ENCODE peak calls at places on chromosomes 1 and 21, in eight cellular contexts. F, K, O, I, N, P, D and G are unnamed samples.

GRCh38 chr21:14751011-14751410 is 204.9 kb upstream of the SAMSN1 start:
- DNase-seq in K (no peak), O (no peak), P (no peak), F (no peak), D (no peak), N (no peak), I (no peak), G (no peak)

GRCh38 chr1:156492591-156493080 is 7.9 kb downstream of the MEF2D start:
- DNase-seq in K (no peak), P (no peak), D (no peak), N (no peak), O (peak), I (no peak), F (no peak), G (peak)

GRCh38 chr1:65958561-65959350 is 166.1 kb downstream of the PDE4B start:
- DNase-seq in O (peak), N (no peak), D (no peak), P (peak), I (peak), F (peak), K (peak), G (peak)

GRCh38 chr1:203516906-203517305 is 23.0 kb downstream of the OPTC start:
- DNase-seq in K (no peak), O (no peak), F (no peak), D (no peak), N (no peak), P (no peak), I (no peak), G (no peak)

GRCh38 chr1:187078916-187079315 is 250.2 kb downstream of the PLA2G4A start:
- DNase-seq in K (no peak), N (no peak), F (no peak), O (no peak), P (no peak), I (no peak), D (no peak), G (no peak)

GRCh38 chr1:18932387-18932786 is 24.1 kb downstream of the IFFO2 start:
- DNase-seq in D (no peak), O (no peak), P (no peak), I (no peak), K (no peak), N (no peak), F (peak), G (no peak)

GRCh38 chr21:43925096-43925481 is 60.1 kb downstream of the AGPAT3 start:
- DNase-seq in D (no peak), F (no peak), K (no peak), I (no peak), N (no peak), O (no peak), P (no peak), G (no peak)

GRCh38 chr1:10824821-10825540 is 28.5 kb upstream of the CASZ1 start:
- DNase-seq in N (no peak), O (no peak), P (peak), I (peak), K (no peak), F (peak), D (no peak), G (no peak)

GRCh38 chr1:183610053-183610452 is 19.8 kb upstream of the NCF2 start:
- DNase-seq in D (no peak), N (no peak), I (no peak), O (no peak), K (no peak), F (no peak), P (peak), G (no peak)

GRCh38 chr1:231053493-231054162 is 13.6 kb upstream of the FAM89A start:
- DNase-seq in I (peak), N (peak), P (peak), D (peak), K (no peak), O (peak), F (no peak), G (no peak)

GRCh38 chr1:97277891-97278662 is 556.5 kb downstream of the PTBP2 start:
- DNase-seq in F (peak), D (no peak), K (no peak), P (peak), I (no peak), N (no peak), O (no peak), G (no peak)

GRCh38 chr1:167209044-167209443 is 11.6 kb upstream of the POU2F1 start:
- DNase-seq in O (no peak), D (no peak), K (no peak), N (no peak), I (no peak), F (no peak), P (no peak), G (no peak)

GRCh38 chr1:167210966-167211674 is 9.6 kb upstream of the POU2F1 start:
- DNase-seq in I (peak), O (peak), F (no peak), D (no peak), K (no peak), P (no peak), N (no peak), G (no peak)

GRCh38 chr1:167207940-167208623 is 12.6 kb upstream of the POU2F1 start:
- DNase-seq in K (no peak), I (no peak), F (no peak), N (no peak), D (no peak), P (no peak), O (no peak), G (no peak)

GRCh38 chr1:167206166-167206835 is 14.4 kb upstream of the POU2F1 start:
- DNase-seq in N (no peak), P (no peak), I (no peak), F (no peak), D (no peak), O (no peak), K (no peak), G (no peak)

DNA sequence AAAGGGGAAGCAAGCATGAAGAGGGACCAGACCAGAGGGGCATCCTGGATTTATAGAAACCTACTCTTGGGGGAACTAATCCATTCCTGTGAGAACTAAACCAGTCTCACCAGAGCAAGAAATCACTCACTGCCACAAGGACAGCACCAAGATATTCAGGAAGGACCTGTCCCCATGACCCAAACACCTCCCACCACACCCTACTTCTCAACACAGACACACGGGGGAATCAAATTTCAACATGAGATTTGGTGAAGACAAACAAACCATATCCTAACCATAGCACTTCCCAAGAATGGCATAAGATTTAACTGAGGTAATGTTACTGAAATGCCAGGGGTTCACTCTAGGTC is 12.1 kb upstream of the POU2F1 start:
- DNase-seq in I (no peak), N (no peak), D (no peak), K (no peak), P (no peak), F (no peak), O (peak), G (no peak)
- TF ChIP-seq CTCF in I (no peak), N (no peak), D (no peak), K (no peak), P (no peak), F (no peak), O (no peak), G (no peak)

GRCh38 chr1:48000883-48001282 is 3.7 kb upstream of the TRABD2B start:
- DNase-seq in O (no peak), I (no peak), P (no peak), N (no peak), K (no peak), D (no peak), F (no peak), G (no peak)
- TF ChIP-seq CTCF in O (no peak), I (no peak), P (no peak), N (no peak), K (no peak), D (no peak), F (no peak), G (no peak)

GRCh38 chr1:236608930-236609726 is 4.8 kb upstream of the HEATR1 start:
- DNase-seq in P (peak), O (peak), I (no peak), D (peak), K (no peak), F (peak), N (peak), G (peak)
- TF ChIP-seq CTCF in P (peak), O (peak), I (peak), D (peak), K (peak), F (peak), N (peak), G (peak)

GRCh38 chr1:27124405-27124804 is 30.5 kb downstream of the SLC9A1 start:
- DNase-seq in N (no peak), K (no peak), O (no peak), F (no peak), I (no peak), P (no peak), D (no peak), G (no peak)

GRCh38 chr1:27130798-27131197 is 24.1 kb downstream of the SLC9A1 start:
- DNase-seq in F (no peak), D (no peak), I (no peak), N (no peak), K (no peak), P (no peak), O (no peak), G (no peak)

GRCh38 chr1:27122652-27123051 is 32.3 kb downstream of the SLC9A1 start:
- DNase-seq in K (no peak), P (peak), I (peak), D (no peak), N (no peak), F (peak), O (no peak), G (no peak)

GRCh38 chr1:27129225-27129624 is 25.7 kb downstream of the SLC9A1 start:
- DNase-seq in D (no peak), O (no peak), I (no peak), F (no peak), K (no peak), P (no peak), N (no peak), G (no peak)

GRCh38 chr1:27127419-27127818 is 27.5 kb downstream of the SLC9A1 start:
- DNase-seq in I (no peak), N (no peak), D (no peak), P (no peak), K (no peak), F (no peak), O (no peak), G (no peak)
- TF ChIP-seq CTCF in I (no peak), N (no peak), D (no peak), P (no peak), K (no peak), F (no peak), O (no peak), G (no peak)

DNA sequence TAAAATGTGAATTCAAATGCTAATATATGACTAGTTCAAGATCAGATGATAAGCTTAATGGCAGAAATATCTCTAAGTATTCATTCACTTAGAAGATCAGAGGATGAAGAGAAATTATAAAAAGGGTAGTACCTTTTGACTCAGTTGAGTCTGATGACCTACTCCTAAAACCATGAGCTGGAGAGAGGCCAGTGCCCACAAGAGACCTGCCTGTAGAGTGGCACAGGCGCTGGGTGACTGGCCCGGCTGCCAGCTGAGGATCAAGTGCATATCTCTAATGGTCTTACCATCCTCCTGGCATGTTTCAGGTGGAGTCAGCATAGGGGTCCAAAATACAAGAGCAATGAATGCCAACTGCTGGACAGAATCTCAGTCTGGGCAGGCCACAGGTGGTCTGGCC is 14.1 kb downstream of the DDAH1 start:
- DNase-seq in K (no peak), N (no peak), P (no peak), O (no peak), I (no peak), D (no peak), F (no peak), G (no peak)
- TF ChIP-seq CTCF in K (no peak), N (no peak), P (no peak), O (no peak), I (no peak), D (no peak), F (no peak), G (no peak)

DNA sequence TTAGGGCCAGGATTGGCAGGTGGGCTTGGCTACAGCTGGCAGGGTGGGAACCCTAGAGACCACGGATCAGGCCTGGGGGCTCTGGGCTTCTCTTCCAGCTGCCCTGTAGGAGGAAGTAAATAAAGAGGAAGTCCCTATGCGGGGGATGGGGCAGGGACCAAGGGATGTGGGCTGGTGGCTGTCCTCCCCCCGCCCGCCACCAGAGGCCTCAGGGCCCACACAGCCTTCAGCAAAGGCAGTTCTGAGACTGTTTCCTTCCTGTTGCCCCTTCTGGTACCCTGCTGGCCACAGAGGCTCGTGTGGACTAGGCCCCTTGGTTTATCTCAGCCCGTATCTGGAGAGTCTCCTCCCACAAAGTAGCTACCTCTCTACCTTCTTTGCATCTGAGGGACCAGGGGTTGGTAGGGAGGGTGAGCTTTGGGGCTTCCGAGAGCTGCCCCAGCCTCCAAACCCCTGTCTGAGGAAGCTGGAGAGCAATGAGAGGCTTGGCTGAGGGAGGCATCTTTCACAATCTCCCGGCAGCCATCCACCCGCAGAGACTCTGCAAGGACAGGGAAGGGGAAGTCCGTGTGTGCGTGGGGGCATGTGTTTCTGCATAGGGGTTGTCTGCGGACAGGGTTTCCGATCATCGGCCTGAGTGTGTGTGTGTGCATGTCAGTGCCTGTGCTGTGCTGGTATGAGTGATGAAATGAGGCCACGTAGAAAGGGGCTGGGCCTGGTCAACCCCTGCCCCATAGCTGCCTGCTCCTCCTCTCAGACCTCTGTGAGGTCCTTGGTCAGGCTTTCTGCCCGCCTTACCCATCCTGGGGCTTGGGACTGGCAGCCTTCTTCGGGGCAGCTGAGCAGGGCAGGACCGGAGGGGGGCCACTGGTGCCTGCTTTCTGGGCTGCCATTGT is 12.5 kb downstream of the RPS6KA1 start:
- DNase-seq in I (peak), O (peak), K (peak), N (peak), D (peak), F (peak), P (peak), G (peak)
- TF ChIP-seq CTCF in I (no peak), O (peak), K (peak), N (no peak), D (no peak), F (no peak), P (peak), G (peak)

DNA sequence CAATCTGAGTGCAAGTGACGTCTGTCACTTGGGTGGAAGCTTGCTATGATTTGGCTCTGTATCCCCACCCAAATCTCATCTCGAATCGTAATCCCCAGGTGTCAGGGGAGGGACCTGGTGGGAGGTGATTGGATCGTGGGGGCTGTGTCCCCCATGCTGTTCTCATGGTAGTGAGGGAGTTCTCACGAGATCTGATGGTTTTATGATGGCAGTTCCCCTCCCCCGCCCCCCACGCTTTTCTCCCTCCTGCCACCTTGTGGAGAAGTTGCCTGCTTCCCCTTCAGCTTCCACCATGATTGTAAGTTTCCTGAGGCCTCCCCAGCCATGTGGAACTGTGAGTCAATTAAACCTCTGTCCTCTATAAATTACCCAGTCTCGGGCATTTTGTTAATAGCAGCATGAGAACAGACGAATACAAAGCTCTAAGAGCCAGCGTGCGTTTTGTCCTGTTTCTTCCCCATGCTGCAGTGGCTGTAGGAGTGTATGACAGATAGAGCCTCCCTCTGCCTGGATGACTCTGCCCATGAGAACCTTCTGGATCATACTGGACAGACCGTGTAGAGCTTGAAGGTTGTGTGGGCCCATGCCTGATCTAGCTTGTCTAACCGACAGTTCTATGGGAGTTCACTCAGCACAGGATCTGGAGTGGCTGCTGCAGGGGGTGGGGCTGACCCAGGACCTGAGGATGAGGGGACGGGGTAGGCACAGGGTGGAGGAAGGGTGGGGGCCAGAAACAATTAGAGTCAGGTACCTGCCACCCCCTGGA is 139.7 kb upstream of the ERRFI1 start:
- DNase-seq in I (no peak), O (peak), D (no peak), N (no peak), F (no peak), K (no peak), P (no peak), G (no peak)
- TF ChIP-seq CTCF in I (no peak), O (no peak), D (no peak), N (no peak), F (no peak), K (no peak), P (no peak), G (no peak)

GRCh38 chr1:202156590-202156989 is 3.8 kb downstream of the PTPN7 start:
- DNase-seq in P (no peak), N (no peak), F (no peak), I (no peak), D (no peak), O (no peak), K (no peak), G (no peak)
- TF ChIP-seq CTCF in P (no peak), N (no peak), F (no peak), I (no peak), D (no peak), O (no peak), K (no peak), G (no peak)